ENCODE peak calls at places on chromosomes 6 and 20, in six cellular contexts. U, K, B, J, R and V are unnamed samples.

GRCh38 chr6:12957321-12958051 is 240.9 kb downstream of the PHACTR1 start:
- DNase-seq in U (no peak), K (peak; percentile 36), B (peak; percentile 28), J (peak; percentile 79), R (peak; percentile 26), V (peak; percentile 92)

GRCh38 chr20:61918548-61918947 is 147.1 kb downstream of the TAF4 start:
- DNase-seq in U (no peak), K (no peak), B (no peak), J (no peak), R (no peak), V (no peak)

GRCh38 chr20:3702992-3703391 is 9.4 kb downstream of the SIGLEC1 start:
- DNase-seq in U (no peak), K (no peak), B (no peak), J (peak; percentile 36), R (no peak), V (no peak)

GRCh38 chr6:137043710-137044365 is 927 bp downstream of the IL20RA start:
- DNase-seq in U (no peak), K (peak; percentile 28), B (peak; percentile 17), J (no peak), R (peak; percentile 28), V (peak; percentile 53)

GRCh38 chr20:9027626-9028025 is 41.3 kb upstream of the PLCB4 start:
- DNase-seq in U (no peak), K (no peak), B (no peak), J (no peak), R (no peak), V (no peak)

GRCh38 chr6:93343476-93343875 is 75.9 kb downstream of the EPHA7 start:
- DNase-seq in U (no peak), K (no peak), B (no peak), J (no peak), R (no peak), V (no peak)

GRCh38 chr6:3439961-3440360 is 16.9 kb downstream of the SLC22A23 start:
- DNase-seq in U (no peak), K (no peak), B (no peak), J (no peak), R (no peak), V (no peak)

GRCh38 chr6:105509506-105510331 is 106.8 kb upstream of the PREP start:
- DNase-seq in U (peak; percentile 6), K (peak; percentile 34), B (peak; percentile 36), J (no peak), R (no peak), V (no peak)

GRCh38 chr6:144248003-144248402 is 37.1 kb upstream of the UTRN start:
- DNase-seq in U (no peak), K (no peak), B (no peak), J (no peak), R (no peak), V (no peak)

GRCh38 chr6:158758941-158759479 is 60.2 kb downstream of the EZR start:
- DNase-seq in U (no peak), K (no peak), B (no peak), J (no peak), R (no peak), V (no peak)

GRCh38 chr6:170083236-170084051 is 207.4 kb downstream of the DLL1 start:
- DNase-seq in U (no peak), K (no peak), B (no peak), J (peak; percentile 51), R (peak; percentile 6), V (no peak)

GRCh38 chr6:24743265-24743943 is 24.4 kb upstream of the C6orf62 start:
- DNase-seq in U (peak; percentile 76), K (no peak), B (no peak), J (no peak), R (no peak), V (no peak)

GRCh38 chr6:79895382-79896100 is 51.8 kb downstream of the ELOVL4 start:
- DNase-seq in U (no peak), K (no peak), B (no peak), J (no peak), R (no peak), V (no peak)

GRCh38 chr6:11810039-11810541 is 31.5 kb upstream of the ADTRP start:
- DNase-seq in U (no peak), K (peak; percentile 40), B (peak; percentile 73), J (no peak), R (peak; percentile 91), V (peak; percentile 97)

GRCh38 chr20:63322146-63322922 is 29.3 kb downstream of the COL20A1 start:
- DNase-seq in U (no peak), K (no peak), B (no peak), J (peak; percentile 65), R (no peak), V (peak; percentile 1)
- H3K4me3 ChIP-seq in U (no peak overlapping the region), K (no peak overlapping the region), B (no peak overlapping the region), J (no peak overlapping the region), R (no peak overlapping the region), V (no peak overlapping the region)

DNA sequence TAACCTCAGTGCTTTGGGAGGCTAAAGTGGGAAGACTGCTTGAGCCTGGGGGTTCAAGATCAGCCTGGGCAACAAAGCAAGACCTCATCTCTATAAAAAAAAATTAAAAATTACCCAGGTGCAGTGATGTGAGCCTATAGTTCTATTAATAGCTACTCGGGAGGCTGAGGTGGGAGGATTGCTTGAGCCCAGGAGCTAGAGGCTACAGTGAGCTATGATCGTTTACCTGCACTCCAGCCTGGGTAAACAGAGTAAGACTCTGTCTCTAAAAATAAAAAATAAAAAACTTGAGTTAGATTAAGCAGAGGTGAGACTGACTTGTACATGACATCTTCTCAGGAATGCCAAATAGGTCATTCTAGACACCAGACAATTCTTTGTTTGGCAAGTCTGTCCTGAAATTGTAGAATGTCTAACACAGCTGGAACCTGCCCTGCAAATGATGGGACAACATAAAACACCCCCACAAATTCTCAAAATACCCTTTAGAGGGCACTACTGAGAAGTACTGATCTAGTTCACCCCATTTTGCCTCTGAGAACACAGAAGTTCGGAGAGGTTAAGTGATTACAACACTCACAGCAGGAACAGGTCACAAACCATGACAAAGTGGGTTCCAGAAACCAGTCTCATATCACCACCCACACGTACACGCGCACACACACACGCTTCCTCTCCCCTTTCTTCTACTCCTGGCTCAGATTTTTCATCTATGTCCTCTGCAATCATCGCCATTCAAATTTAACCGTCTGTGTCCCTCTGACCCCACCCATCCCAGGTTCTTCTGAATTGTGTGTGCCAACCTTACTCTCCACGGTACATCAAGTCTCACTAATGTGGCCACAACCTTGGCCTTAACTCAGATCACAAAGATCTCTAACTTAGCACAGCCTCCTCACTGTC is 38.3 kb downstream of the ARHGAP18 start:
- DNase-seq in U (no peak), K (no peak), B (no peak), J (peak; percentile 85), R (peak; percentile 49), V (peak; percentile 55)
- TF ChIP-seq POLR2A in U (no peak), K (no peak), B (no peak), J (no peak), R (peak; percentile 30), V (no peak)

GRCh38 chr20:32488066-32488838 is 96.9 kb downstream of the NOL4L start:
- DNase-seq in U (no peak), K (no peak), B (no peak), J (no peak), R (no peak), V (no peak)
- H3K4me3 ChIP-seq in U (no peak overlapping the region), K (no peak overlapping the region), B (no peak overlapping the region), J (no peak overlapping the region), R (no peak overlapping the region), V (no peak overlapping the region)

GRCh38 chr20:59647271-59647670 is 42.9 kb downstream of the PHACTR3 start:
- DNase-seq in U (no peak), K (no peak), B (no peak), J (no peak), R (no peak), V (no peak)
- TF ChIP-seq POLR2A in U (no peak), K (no peak), B (no peak), J (no peak), R (no peak), V (no peak)

GRCh38 chr6:151254451-151255081 is 14.8 kb downstream of the AKAP12 start:
- DNase-seq in U (no peak), K (no peak), B (no peak), J (no peak), R (no peak), V (peak; percentile 82)
- H3K4me3 ChIP-seq in U (no peak overlapping the region), K (no peak overlapping the region), B (no peak overlapping the region), J (no peak overlapping the region), R (no peak overlapping the region), V (no peak overlapping the region)

GRCh38 chr6:166412911-166413384 is 30.2 kb upstream of the MPC1 start:
- DNase-seq in U (no peak), K (no peak), B (no peak), J (no peak), R (no peak), V (no peak)
- TF ChIP-seq POLR2A in U (no peak), K (no peak), B (no peak), J (no peak), R (no peak), V (no peak)

DNA sequence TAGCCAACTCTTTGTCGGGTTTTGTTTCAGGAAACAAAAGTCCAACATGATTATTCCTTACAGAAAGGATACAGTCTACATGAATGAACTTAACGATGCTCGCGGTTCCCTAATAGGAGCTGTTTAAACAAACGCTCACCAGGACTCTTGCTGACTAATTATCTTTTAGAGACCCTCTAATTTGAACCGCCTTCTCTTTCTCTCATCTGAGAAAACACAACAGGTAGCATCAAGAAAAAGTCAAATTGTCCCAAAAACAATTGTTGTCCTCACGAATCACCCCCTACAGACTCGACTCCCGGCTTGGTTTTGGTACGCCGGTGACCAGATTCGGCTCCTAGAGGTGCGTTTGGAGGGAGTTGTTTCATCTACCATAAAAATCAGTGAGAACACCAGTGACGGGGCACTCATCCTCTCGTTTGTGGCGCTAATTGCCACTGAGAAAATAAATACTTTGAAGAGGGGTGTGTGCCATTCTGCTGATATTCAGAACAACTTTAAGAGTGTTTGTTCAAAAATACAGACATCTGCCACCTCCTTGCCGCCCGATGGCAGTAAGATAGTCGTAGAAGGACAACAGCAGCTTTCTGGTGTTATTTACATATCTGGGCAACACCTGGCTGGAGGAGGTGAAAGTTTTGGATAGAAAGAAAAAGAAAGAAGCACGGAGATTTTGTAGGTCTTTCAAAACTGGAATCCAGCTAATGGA is 1.1 kb upstream of the SIM1 start:
- DNase-seq in U (no peak), K (no peak), B (no peak), J (no peak), R (no peak), V (no peak)
- H3K4me3 ChIP-seq in U (no peak overlapping the region), K (no peak overlapping the region), B (no peak overlapping the region), J (no peak overlapping the region), R (no peak overlapping the region), V (no peak overlapping the region)

GRCh38 chr20:38657390-38657789 is 55.8 kb downstream of the ARHGAP40 start:
- DNase-seq in U (no peak), K (no peak), B (no peak), J (no peak), R (no peak), V (no peak)
- TF ChIP-seq POLR2A in U (no peak), K (no peak), B (no peak), J (no peak), R (no peak), V (no peak)

GRCh38 chr6:6808915-6809314 is 220.4 kb downstream of the LY86 start:
- DNase-seq in U (no peak), K (no peak), B (no peak), J (no peak), R (no peak), V (no peak)

GRCh38 chr6:6812427-6812826 is 223.9 kb downstream of the LY86 start:
- DNase-seq in U (peak; percentile 72), K (no peak), B (no peak), J (no peak), R (no peak), V (no peak)

GRCh38 chr6:6808343-6808742 is 219.8 kb downstream of the LY86 start:
- DNase-seq in U (no peak), K (no peak), B (no peak), J (no peak), R (no peak), V (no peak)

GRCh38 chr6:6810727-6811126 is 222.2 kb downstream of the LY86 start:
- DNase-seq in U (no peak), K (no peak), B (no peak), J (no peak), R (peak; percentile 20), V (no peak)

GRCh38 chr6:6811151-6812002 is 222.9 kb downstream of the LY86 start:
- DNase-seq in U (peak; percentile 100), K (peak; percentile 43), B (peak; percentile 28), J (no peak), R (peak; percentile 77), V (no peak)
- H3K4me3 ChIP-seq in U (peak overlapping the region; percentile 31), K (no peak overlapping the region), B (peak overlapping the region; percentile 24), J (peak overlapping the region; percentile 18), R (peak overlapping the region; percentile 42), V (no peak overlapping the region)